ENCODE peak calls at places on chromosomes 16 and 17, in nine cellular contexts. C is activated CD8-positive, alpha-beta memory T cell treated with anti-CD3 and anti-CD28 coated beads for 1 hour; Z is NCI-H1105 treated with DMSO at 0.1 percent for 48 hours; Y is naive B cell; M is SK-N-SH; W is AG10803; B is CD4-positive, alpha-beta T cell; K is substantia nigra; D is activated CD4-positive, alpha-beta T cell treated with anti-CD3 and anti-CD28 coated beads, Interleukin-2, amount 50 U/mL, for 1 hour. P is an unnamed sample.

GRCh38 chr17:65013613-65014391 is 42.7 kb downstream of the GNA13 start:
- DNase-seq in C (no peak), Z (no peak), Y (no peak), M (no peak), W (peak; percentile 89), B (no peak), K (no peak), D (no peak), P (no peak)

GRCh38 chr16:87382023-87382785 is 1.4 kb downstream of the FBXO31 start:
- DNase-seq in C (no peak), Z (no peak), Y (no peak), M (no peak), W (no peak), B (no peak), K (no peak), D (no peak), P (no peak)

GRCh38 chr17:31408586-31408985 is 17.1 kb downstream of the RAB11FIP4 start:
- DNase-seq in C (no peak), Z (no peak), Y (no peak), M (no peak), W (no peak), B (no peak), K (no peak), D (no peak), P (no peak)

GRCh38 chr17:58632324-58633314 is 59.2 kb downstream of the TEX14 start:
- DNase-seq in C (no peak), Z (no peak), Y (peak; percentile 9), M (no peak), W (no peak), B (no peak), K (no peak), D (no peak), P (no peak)

GRCh38 chr16:84761448-84762368 is 58.1 kb upstream of the CRISPLD2 start:
- DNase-seq in C (no peak), Z (no peak), Y (no peak), M (no peak), W (peak; percentile 18), B (no peak), K (no peak), D (no peak), P (no peak)

GRCh38 chr16:85418978-85419491 is 194.1 kb upstream of the GSE1 start:
- DNase-seq in C (no peak), Z (no peak), Y (no peak), M (no peak), W (no peak), B (peak; percentile 3), K (no peak), D (no peak), P (no peak)

GRCh38 chr16:3413730-3414379 is 12.8 kb downstream of the ZNF174 start:
- DNase-seq in C (no peak), Z (no peak), Y (no peak), M (no peak), W (no peak), B (no peak), K (no peak), D (no peak), P (no peak)

GRCh38 chr17:3770471-3770870 is 30.5 kb downstream of the ITGAE start:
- DNase-seq in C (no peak), Z (no peak), Y (peak; percentile 56), M (no peak), W (no peak), B (no peak), K (no peak), D (no peak), P (no peak)

GRCh38 chr16:12078405-12079245 is 102.1 kb downstream of the SNX29 start:
- DNase-seq in C (no peak), Z (no peak), Y (no peak), M (no peak), W (no peak), B (peak; percentile 59), K (no peak), D (no peak), P (no peak)

GRCh38 chr16:48365030-48365600 is 20.1 kb downstream of the SIAH1 start:
- DNase-seq in C (no peak), Z (no peak), Y (no peak), M (no peak), W (no peak), B (no peak), K (no peak), D (no peak), P (peak; percentile 30)

GRCh38 chr17:48995871-48996695 is 1.1 kb upstream of the IGF2BP1 start:
- DNase-seq in C (no peak), Z (peak; percentile 37), Y (peak; percentile 14), M (peak; percentile 65), W (no peak), B (no peak), K (no peak), D (no peak), P (no peak)

GRCh38 chr17:2101448-2102257 is 46.8 kb downstream of the HIC1 start:
- DNase-seq in C (peak; percentile 26), Z (peak; percentile 79), Y (peak; percentile 17), M (no peak), W (no peak), B (peak; percentile 72), K (no peak), D (peak; percentile 28), P (no peak)